ENCODE peak calls at places on chromosomes 5 and 9, in nine cellular contexts. Z is HCT116, P is transverse colon, H is HepG2, I is sigmoid colon, U is spleen, N is K562, Q is prostate gland, A is H1. W is an unnamed sample.

GRCh38 chr5:132821791-132822190 is 8.7 kb downstream of the SHROOM1 start:
- DNase-seq in Z (no peak), P (no peak), H (peak; percentile 69), I (no peak), U (no peak), N (no peak), Q (no peak), A (no peak), W (no peak)

GRCh38 chr9:114283551-114284111 is 39.3 kb upstream of the ORM1 start:
- DNase-seq in Z (no peak), P (no peak), H (no peak), I (peak; percentile 55), U (peak; percentile 51), N (no peak), Q (no peak), A (no peak), W (no peak)

GRCh38 chr5:172223901-172224873 is 30.2 kb downstream of the EFCAB9 start:
- DNase-seq in Z (no peak), P (no peak), H (no peak), I (no peak), U (no peak), N (no peak), Q (no peak), A (no peak), W (peak; percentile 17)

GRCh38 chr9:70587143-70587710 is 172.8 kb upstream of the KLF9 start:
- DNase-seq in Z (no peak), P (no peak), H (no peak), I (peak; percentile 77), U (no peak), N (no peak), Q (no peak), A (no peak), W (no peak)

GRCh38 chr5:113166285-113166684 is 189.7 kb downstream of the DCP2 start:
- DNase-seq in Z (no peak), P (no peak), H (no peak), I (no peak), U (no peak), N (no peak), Q (no peak), A (no peak), W (no peak)

GRCh38 chr9:137123459-137123819 is 8.9 kb upstream of the DPP7 start:
- DNase-seq in Z (no peak), P (no peak), H (no peak), I (no peak), U (no peak), N (no peak), Q (no peak), A (no peak), W (no peak)

GRCh38 chr5:132498152-132498551 is 7.6 kb upstream of the IRF1 start:
- DNase-seq in Z (no peak), P (no peak), H (no peak), I (peak; percentile 83), U (peak; percentile 78), N (no peak), Q (peak; percentile 27), A (peak; percentile 38), W (no peak)

GRCh38 chr9:33167949-33168535 is 906 bp upstream of the B4GALT1 start:
- DNase-seq in Z (no peak), P (peak; percentile 33), H (no peak), I (peak; percentile 80), U (no peak), N (peak; percentile 36), Q (no peak), A (no peak), W (no peak)

GRCh38 chr9:31807574-31808256 is 576.7 kb upstream of the ACO1 start:
- DNase-seq in Z (peak; percentile 51), P (no peak), H (peak; percentile 43), I (no peak), U (peak; percentile 67), N (peak; percentile 11), Q (no peak), A (peak; percentile 65), W (no peak)

GRCh38 chr5:151174612-151175101 is 17.1 kb upstream of the ANXA6 start:
- DNase-seq in Z (no peak), P (no peak), H (no peak), I (no peak), U (no peak), N (no peak), Q (no peak), A (no peak), W (no peak)
- TF ChIP-seq POLR2AphosphoS5 in Z (no peak), P (no peak), H (no peak), I (no peak), U (peak; percentile 38), N (no peak), Q (no peak), A (no peak), W (no peak)

DNA sequence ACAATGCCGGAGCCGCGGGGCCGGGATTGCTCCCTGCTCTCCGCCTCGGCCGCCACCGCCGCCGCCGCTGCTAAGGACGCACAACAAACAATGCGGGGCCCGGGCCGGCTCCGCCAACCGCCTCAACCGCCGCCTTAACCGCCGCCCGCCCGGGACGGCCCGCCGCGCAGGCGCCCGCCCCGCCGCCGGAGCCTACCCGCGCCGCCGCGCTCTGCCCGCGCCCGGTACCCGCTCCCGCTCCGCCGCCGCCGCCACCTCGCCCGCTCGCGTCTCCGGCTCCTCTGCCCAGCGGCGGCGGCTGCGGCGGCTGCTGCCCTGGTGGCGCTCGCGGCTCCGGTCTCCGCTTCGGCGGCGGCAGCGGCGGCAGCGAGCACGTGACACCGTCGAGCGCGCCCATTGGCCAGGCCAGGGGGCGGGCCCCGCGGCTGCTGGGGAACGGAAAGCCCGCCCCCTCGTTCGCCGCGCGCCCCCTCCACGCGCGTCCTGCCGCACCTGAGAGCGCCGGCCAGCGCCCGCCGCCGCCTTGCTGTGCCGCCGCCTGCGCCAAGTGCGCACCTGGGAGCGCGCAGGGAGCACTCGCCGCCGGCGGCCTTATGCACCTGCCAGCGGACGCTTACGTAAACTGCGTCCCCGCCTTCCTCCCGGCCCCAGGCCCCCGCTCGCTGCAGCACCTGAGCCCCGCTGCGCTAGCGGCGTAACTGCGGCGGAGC is at the start of gene STRBP:
- DNase-seq in Z (peak; percentile 74), P (peak; percentile 94), H (peak; percentile 78), I (peak; percentile 92), U (peak; percentile 98), N (peak; percentile 98), Q (peak; percentile 90), A (peak; percentile 94), W (peak; percentile 92)
- TF ChIP-seq POLR2A in Z (peak; percentile 63), P (no peak), H (peak; percentile 59), I (no peak), U (no peak), N (no peak), Q (peak; percentile 47), A (peak; percentile 27), W (peak; percentile 56)

GRCh38 chr9:81683704-81684103 is 5.6 kb downstream of the TLE1 start:
- DNase-seq in Z (no peak), P (no peak), H (no peak), I (no peak), U (no peak), N (no peak), Q (no peak), A (no peak), W (no peak)

GRCh38 chr9:81689343-81690175 is at the start of gene TLE1:
- DNase-seq in Z (peak; percentile 97), P (peak; percentile 99), H (peak; percentile 98), I (peak; percentile 100), U (peak; percentile 98), N (no peak), Q (peak; percentile 100), A (peak; percentile 98), W (peak; percentile 36)

GRCh38 chr9:81687521-81688261 is 1.7 kb downstream of the TLE1 start:
- DNase-seq in Z (no peak), P (peak; percentile 70), H (peak; percentile 40), I (peak; percentile 82), U (peak; percentile 89), N (no peak), Q (peak; percentile 56), A (peak; percentile 85), W (no peak)

GRCh38 chr9:81685763-81686613 is 3.4 kb downstream of the TLE1 start:
- DNase-seq in Z (no peak), P (no peak), H (peak; percentile 46), I (no peak), U (no peak), N (no peak), Q (peak; percentile 48), A (no peak), W (no peak)

DNA sequence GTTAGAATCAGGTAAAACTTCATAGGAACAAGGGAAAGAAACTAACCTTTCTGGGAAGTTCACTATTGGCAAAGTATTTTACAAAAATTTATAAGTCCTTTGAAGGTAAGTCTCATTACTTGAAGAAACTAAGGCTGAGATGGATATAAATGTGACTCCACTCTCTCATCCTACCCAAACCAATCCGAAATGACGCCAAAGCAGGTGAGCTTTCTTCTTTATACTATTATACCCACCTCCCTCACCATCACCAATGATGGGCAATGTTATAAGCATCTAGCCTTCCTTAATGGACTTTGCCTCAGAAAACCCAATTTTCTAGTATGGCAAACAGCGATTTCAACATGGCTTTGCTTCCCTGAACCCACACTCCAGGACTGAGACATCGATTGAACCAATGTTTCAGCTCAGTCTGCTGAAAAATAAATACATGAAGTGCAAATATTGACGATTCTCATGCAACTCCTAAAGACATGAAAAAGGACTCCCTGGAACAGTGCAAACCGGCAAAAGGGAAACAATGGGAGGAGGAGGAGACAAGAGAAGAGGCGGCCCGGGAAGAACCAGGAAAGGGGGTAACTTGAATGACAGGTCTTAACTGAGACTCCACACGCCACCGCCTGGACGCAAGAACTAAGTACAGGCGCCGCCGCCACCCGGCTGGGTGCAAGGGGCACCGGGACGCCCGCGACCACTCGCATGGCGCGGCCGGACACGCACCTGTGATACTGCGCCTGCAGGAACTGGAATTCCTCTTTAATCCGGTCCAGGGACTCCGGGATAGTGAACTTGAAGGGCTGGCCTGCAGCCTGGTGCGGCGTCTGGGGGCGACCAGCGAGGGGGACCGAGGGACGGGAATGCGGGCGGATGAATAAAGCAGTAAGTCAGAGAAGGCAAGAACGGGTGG is 2.5 kb downstream of the TLE1 start:
- DNase-seq in Z (peak; percentile 63), P (peak; percentile 89), H (peak; percentile 100), I (peak; percentile 93), U (peak; percentile 94), N (no peak), Q (peak; percentile 92), A (peak; percentile 81), W (no peak)
- TF ChIP-seq POLR2AphosphoS5 in Z (no peak), P (peak; percentile 66), H (no peak), I (peak; percentile 48), U (peak; percentile 80), N (no peak), Q (peak; percentile 80), A (peak; percentile 47), W (no peak)

GRCh38 chr9:35662437-35662836 is 2.6 kb downstream of the ARHGEF39 start:
- DNase-seq in Z (no peak), P (no peak), H (no peak), I (no peak), U (no peak), N (no peak), Q (no peak), A (no peak), W (no peak)

GRCh38 chr9:35666045-35666444 is 1.1 kb upstream of the ARHGEF39 start:
- DNase-seq in Z (no peak), P (no peak), H (no peak), I (no peak), U (no peak), N (no peak), Q (no peak), A (no peak), W (no peak)

GRCh38 chr9:35665471-35665818 is 450 bp upstream of the ARHGEF39 start:
- DNase-seq in Z (no peak), P (no peak), H (no peak), I (no peak), U (no peak), N (no peak), Q (no peak), A (no peak), W (no peak)

GRCh38 chr9:35666547-35666946 is 1.6 kb upstream of the ARHGEF39 start:
- DNase-seq in Z (no peak), P (no peak), H (no peak), I (no peak), U (no peak), N (no peak), Q (no peak), A (no peak), W (no peak)

GRCh38 chr9:35664531-35665470 is at the start of gene ARHGEF39:
- DNase-seq in Z (peak; percentile 59), P (peak; percentile 91), H (peak; percentile 81), I (peak; percentile 90), U (peak; percentile 92), N (peak; percentile 92), Q (peak; percentile 59), A (peak; percentile 92), W (peak; percentile 94)
- TF ChIP-seq POLR2A in Z (peak; percentile 87), P (peak; percentile 59), H (no peak), I (no peak), U (no peak), N (peak; percentile 83), Q (peak; percentile 60), A (peak; percentile 75), W (peak; percentile 69)